ENCODE peak calls at places on chromosomes 3 and 15, in eight cellular contexts. A is AG04449; S is HTR-8/SVneo; R is NCI-H1417; Y is endothelial cell; G is NCI-H1105 treated with DMSO at 0.1 percent for 48 hours; W is psoas muscle; T is naive thymus-derived CD4-positive, alpha-beta T cell. O is an unnamed sample.

GRCh38 chr15:81548350-81549116 is 174.5 kb upstream of the TMC3 start:
- DNase-seq in A (no peak), S (no peak), R (no peak), Y (no peak), G (no peak), W (no peak), T (no peak), O (no peak)

GRCh38 chr3:129673012-129673411 is 66.5 kb upstream of the PLXND1 start:
- DNase-seq in A (no peak), S (no peak), R (no peak), Y (no peak), G (no peak), W (no peak), T (no peak), O (no peak)

GRCh38 chr15:52008698-52009434 is 10.2 kb upstream of the MAPK6 start:
- DNase-seq in A (no peak), S (no peak), R (no peak), Y (peak), G (no peak), W (no peak), T (no peak), O (no peak)

GRCh38 chr15:29451201-29451781 is 181.7 kb upstream of the NSMCE3 start:
- DNase-seq in A (no peak), S (no peak), R (no peak), Y (peak), G (no peak), W (no peak), T (no peak), O (peak)

GRCh38 chr3:45665101-45665572 is 24.1 kb upstream of the SACM1L start:
- DNase-seq in A (no peak), S (no peak), R (peak), Y (peak), G (peak), W (no peak), T (peak), O (peak)

GRCh38 chr3:57393957-57394356 is 101.5 kb upstream of the ASB14 start:
- DNase-seq in A (no peak), S (no peak), R (no peak), Y (no peak), G (no peak), W (no peak), T (no peak), O (no peak)

GRCh38 chr3:161913786-161914389 is 417.3 kb downstream of the OTOL1 start:
- DNase-seq in A (no peak), S (peak), R (no peak), Y (no peak), G (no peak), W (no peak), T (no peak), O (peak)

GRCh38 chr3:58117561-58118305 is 93.0 kb downstream of the DNASE1L3 start:
- DNase-seq in A (no peak), S (no peak), R (no peak), Y (no peak), G (no peak), W (peak), T (no peak), O (no peak)

GRCh38 chr3:45664558-45664957 is 24.6 kb upstream of the SACM1L start:
- DNase-seq in A (no peak), S (no peak), R (no peak), Y (no peak), G (no peak), W (no peak), T (peak), O (no peak)

GRCh38 chr15:63071288-63071909 is 28.9 kb downstream of the TPM1 start:
- DNase-seq in A (no peak), S (no peak), R (no peak), Y (no peak), G (no peak), W (no peak), T (no peak), O (peak)

GRCh38 chr3:172666181-172666872 is 44.5 kb downstream of the NCEH1 start:
- DNase-seq in A (no peak), S (no peak), R (no peak), Y (no peak), G (no peak), W (no peak), T (no peak), O (no peak)

GRCh38 chr15:79311901-79312553 is 1.1 kb downstream of the TMED3 start:
- DNase-seq in A (no peak), S (no peak), R (no peak), Y (no peak), G (no peak), W (no peak), T (no peak), O (no peak)

GRCh38 chr15:41233367-41233771 is 2.3 kb downstream of the CHP1 start:
- DNase-seq in A (peak), S (no peak), R (no peak), Y (no peak), G (no peak), W (no peak), T (no peak), O (peak)

GRCh38 chr15:95742836-95743235 is 587.7 kb upstream of the NR2F2 start:
- DNase-seq in A (no peak), S (no peak), R (no peak), Y (no peak), G (peak), W (no peak), T (no peak), O (no peak)

GRCh38 chr3:156507285-156507684 is 47.6 kb downstream of the SSR3 start:
- DNase-seq in A (no peak), S (no peak), R (no peak), Y (no peak), G (no peak), W (no peak), T (no peak), O (no peak)

GRCh38 chr3:139111392-139112229 is 66.9 kb upstream of the PRR23C start:
- DNase-seq in A (no peak), S (peak), R (peak), Y (peak), G (peak), W (peak), T (peak), O (peak)

GRCh38 chr3:49721165-49721860 is 1.8 kb upstream of the AMIGO3 start:
- DNase-seq in A (no peak), S (no peak), R (no peak), Y (no peak), G (no peak), W (no peak), T (no peak), O (no peak)

GRCh38 chr3:58495101-58495500 is 3.2 kb downstream of the KCTD6 start:
- DNase-seq in A (no peak), S (no peak), R (no peak), Y (no peak), G (no peak), W (no peak), T (no peak), O (no peak)

GRCh38 chr3:153080778-153081240 is 81.2 kb upstream of the RAP2B start:
- DNase-seq in A (no peak), S (no peak), R (no peak), Y (no peak), G (no peak), W (no peak), T (peak), O (no peak)

GRCh38 chr3:186219211-186219638 is 110.3 kb upstream of the ETV5 start:
- DNase-seq in A (no peak), S (no peak), R (no peak), Y (no peak), G (no peak), W (peak), T (no peak), O (no peak)

GRCh38 chr3:160038862-160039562 is 50.4 kb downstream of the IL12A start:
- DNase-seq in A (no peak), S (no peak), R (no peak), Y (peak), G (peak), W (no peak), T (no peak), O (no peak)

GRCh38 chr15:73142802-73143762 is 90.8 kb downstream of the NEO1 start:
- DNase-seq in A (no peak), S (no peak), R (no peak), Y (no peak), G (no peak), W (no peak), T (no peak), O (peak)

GRCh38 chr15:25178835-25179672 is 224.3 kb downstream of the SNRPN start:
- DNase-seq in A (no peak), S (no peak), R (no peak), Y (no peak), G (no peak), W (peak), T (no peak), O (no peak)

GRCh38 chr3:195774917-195775316 is 36.8 kb downstream of the MUC4 start:
- DNase-seq in A (no peak), S (no peak), R (peak), Y (peak), G (peak), W (peak), T (no peak), O (peak)

GRCh38 chr15:80998252-80998651 is 2.5 kb upstream of the TLNRD1 start:
- DNase-seq in A (no peak), S (no peak), R (no peak), Y (no peak), G (no peak), W (no peak), T (no peak), O (no peak)

GRCh38 chr3:127027811-127028548 is 45.1 kb downstream of the PLXNA1 start:
- DNase-seq in A (no peak), S (no peak), R (no peak), Y (no peak), G (no peak), W (no peak), T (no peak), O (no peak)

GRCh38 chr3:11187678-11188077 is 33.4 kb downstream of the HRH1 start:
- DNase-seq in A (no peak), S (no peak), R (no peak), Y (no peak), G (no peak), W (no peak), T (no peak), O (no peak)

GRCh38 chr15:83846847-83847246 is 192.9 kb downstream of the ADAMTSL3 start:
- DNase-seq in A (no peak), S (no peak), R (no peak), Y (no peak), G (no peak), W (no peak), T (no peak), O (no peak)